ENCODE peak calls at places on chromosomes 16 and 17, in six cellular contexts. One of them, this sample, is unnamed.
A peak's percentile ranks its signal among the peaks of the same experiment; 100 is the strongest.

GRCh38 chr16:6645758-6646423 is 686.8 kb upstream of the RBFOX1 start:
- DNase-seq in HepG2: no peak
- DNase-seq in GM12865: no peak
- DNase-seq in lung: no peak
- DNase-seq in adrenal gland: no peak
- DNase-seq in Panc1: no peak
- DNase-seq in this sample: no peak

GRCh38 chr16:89199241-89200123 is 855 bp downstream of the SLC22A31 start:
- DNase-seq in adrenal gland: no peak
- DNase-seq in HepG2: no peak
- DNase-seq in GM12865: no peak
- DNase-seq in lung: no peak
- DNase-seq in Panc1: no peak
- DNase-seq in this sample: no peak

GRCh38 chr17:30113213-30113612 is 3.4 kb upstream of the NSRP1 start:
- DNase-seq in adrenal gland: no peak
- DNase-seq in Panc1: no peak
- DNase-seq in lung: no peak
- DNase-seq in GM12865: peak; percentile 72
- DNase-seq in HepG2: peak; percentile 13
- DNase-seq in this sample: no peak

GRCh38 chr17:10081571-10082169 is 116.7 kb downstream of the GAS7 start:
- DNase-seq in Panc1: no peak
- DNase-seq in lung: no peak
- DNase-seq in GM12865: peak; percentile 34
- DNase-seq in adrenal gland: no peak
- DNase-seq in HepG2: no peak
- DNase-seq in this sample: no peak

GRCh38 chr17:18145811-18146210 is 37.3 kb downstream of the MYO15A start:
- DNase-seq in HepG2: no peak
- DNase-seq in Panc1: no peak
- DNase-seq in adrenal gland: no peak
- DNase-seq in GM12865: no peak
- DNase-seq in lung: no peak
- DNase-seq in this sample: no peak

GRCh38 chr16:23950898-23951297 is 115.1 kb downstream of the PRKCB start:
- DNase-seq in adrenal gland: no peak
- DNase-seq in Panc1: no peak
- DNase-seq in HepG2: no peak
- DNase-seq in GM12865: no peak
- DNase-seq in lung: no peak
- DNase-seq in this sample: no peak

GRCh38 chr17:9324864-9325263 is 250.8 kb downstream of the STX8 start:
- DNase-seq in Panc1: no peak
- DNase-seq in adrenal gland: no peak
- DNase-seq in HepG2: peak; percentile 55
- DNase-seq in GM12865: no peak
- DNase-seq in lung: no peak
- DNase-seq in this sample: no peak

GRCh38 chr16:89712476-89712805 is 8.3 kb downstream of the VPS9D1 start:
- DNase-seq in GM12865: no peak
- DNase-seq in HepG2: no peak
- DNase-seq in lung: no peak
- DNase-seq in adrenal gland: no peak
- DNase-seq in Panc1: no peak
- DNase-seq in this sample: no peak

GRCh38 chr17:67474081-67474661 is 97.1 kb downstream of the PITPNC1 start:
- DNase-seq in Panc1: no peak
- DNase-seq in GM12865: no peak
- DNase-seq in HepG2: no peak
- DNase-seq in lung: no peak
- DNase-seq in adrenal gland: peak; percentile 27
- DNase-seq in this sample: peak; percentile 62

GRCh38 chr17:68822752-68823289 is 132.4 kb downstream of the ABCA8 start:
- DNase-seq in lung: no peak
- DNase-seq in GM12865: peak; percentile 16
- DNase-seq in HepG2: no peak
- DNase-seq in Panc1: no peak
- DNase-seq in adrenal gland: no peak
- DNase-seq in this sample: no peak
- H3K4me3 ChIP-seq in lung: no peak overlapping the region
- H3K4me3 ChIP-seq in GM12865: no peak overlapping the region
- H3K4me3 ChIP-seq in HepG2: no peak overlapping the region
- H3K4me3 ChIP-seq in Panc1: no peak overlapping the region
- H3K4me3 ChIP-seq in adrenal gland: no peak overlapping the region
- H3K4me3 ChIP-seq in this sample: no peak overlapping the region

GRCh38 chr16:53492499-53492898 is 10.5 kb downstream of the AKTIP start:
- DNase-seq in Panc1: no peak
- DNase-seq in GM12865: no peak
- DNase-seq in adrenal gland: no peak
- DNase-seq in HepG2: no peak
- DNase-seq in lung: no peak
- DNase-seq in this sample: no peak

GRCh38 chr16:53489754-53490153 is 13.3 kb downstream of the AKTIP start:
- DNase-seq in adrenal gland: no peak
- DNase-seq in lung: no peak
- DNase-seq in Panc1: no peak
- DNase-seq in HepG2: no peak
- DNase-seq in GM12865: no peak
- DNase-seq in this sample: no peak

GRCh38 chr16:53498984-53499383 is 4.0 kb downstream of the AKTIP start:
- DNase-seq in Panc1: no peak
- DNase-seq in GM12865: no peak
- DNase-seq in adrenal gland: no peak
- DNase-seq in HepG2: no peak
- DNase-seq in lung: no peak
- DNase-seq in this sample: no peak

DNA sequence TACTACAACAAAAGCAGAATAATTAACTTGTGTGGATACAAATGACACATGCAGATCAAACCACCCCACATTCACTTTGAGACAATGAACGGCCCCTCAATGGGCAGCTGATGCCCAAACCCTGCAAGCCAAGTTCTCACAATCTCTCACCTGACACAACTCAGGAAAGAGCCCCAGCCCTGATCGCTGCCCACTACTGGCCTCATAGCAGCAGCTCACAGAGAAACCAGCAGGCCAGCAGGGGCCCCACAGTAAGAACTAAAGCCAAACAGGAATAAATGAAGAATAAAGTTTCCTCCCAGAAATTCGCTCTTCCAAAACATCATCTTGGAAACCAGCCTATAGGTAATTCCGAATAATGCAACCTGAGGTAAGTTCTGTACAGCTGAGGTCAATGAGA is 7.7 kb downstream of the AKTIP start:
- DNase-seq in lung: no peak
- DNase-seq in Panc1: no peak
- DNase-seq in HepG2: no peak
- DNase-seq in adrenal gland: no peak
- DNase-seq in GM12865: no peak
- DNase-seq in this sample: no peak
- TF ChIP-seq CTCF in lung: no peak
- TF ChIP-seq CTCF in Panc1: peak; percentile 15
- TF ChIP-seq CTCF in HepG2: no peak
- TF ChIP-seq CTCF in adrenal gland: no peak
- TF ChIP-seq CTCF in GM12865: no peak
- TF ChIP-seq CTCF in this sample: no peak

DNA sequence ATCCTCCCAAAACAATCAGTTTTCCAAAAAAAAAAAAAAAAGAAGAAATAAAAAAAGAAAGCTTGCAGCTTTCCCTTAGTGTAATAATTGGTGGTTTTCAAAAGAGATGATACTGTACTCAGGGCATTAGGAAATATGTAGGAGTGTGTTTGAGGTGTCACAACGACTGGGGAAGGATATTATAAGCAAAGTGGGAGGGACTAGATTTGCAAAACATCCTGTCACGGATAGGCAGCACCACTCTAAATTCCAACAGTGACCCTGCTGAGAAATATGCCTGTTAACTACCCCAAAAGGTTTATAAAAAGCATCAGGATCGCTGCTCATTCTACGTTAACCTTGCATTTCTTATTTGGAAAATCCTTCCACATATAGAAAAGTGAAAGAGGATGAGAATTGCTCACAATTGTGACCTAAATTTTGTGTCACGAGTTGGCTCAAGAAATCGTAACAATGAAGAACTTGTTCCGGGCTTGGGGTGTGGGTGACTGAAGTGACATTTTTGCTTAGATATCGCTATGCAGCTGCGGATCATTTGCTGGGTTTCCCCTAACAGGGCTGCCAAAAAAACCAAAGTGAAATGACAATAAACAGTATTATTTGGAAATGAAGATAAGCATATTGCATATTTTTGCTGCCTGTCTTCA is 51.6 kb downstream of the N4BP1 start:
- DNase-seq in lung: no peak
- DNase-seq in HepG2: no peak
- DNase-seq in adrenal gland: no peak
- DNase-seq in Panc1: no peak
- DNase-seq in GM12865: no peak
- DNase-seq in this sample: no peak
- H3K4me3 ChIP-seq in lung: no peak overlapping the region
- H3K4me3 ChIP-seq in HepG2: no peak overlapping the region
- H3K4me3 ChIP-seq in adrenal gland: no peak overlapping the region
- H3K4me3 ChIP-seq in Panc1: no peak overlapping the region
- H3K4me3 ChIP-seq in GM12865: no peak overlapping the region
- H3K4me3 ChIP-seq in this sample: peak overlapping the region; percentile 41

GRCh38 chr16:79329967-79330366 is 270.6 kb downstream of the MAF start:
- DNase-seq in GM12865: no peak
- DNase-seq in HepG2: no peak
- DNase-seq in lung: no peak
- DNase-seq in Panc1: no peak
- DNase-seq in adrenal gland: no peak
- DNase-seq in this sample: no peak

GRCh38 chr16:79327836-79328235 is 272.7 kb downstream of the MAF start:
- DNase-seq in HepG2: no peak
- DNase-seq in adrenal gland: no peak
- DNase-seq in lung: no peak
- DNase-seq in Panc1: no peak
- DNase-seq in GM12865: no peak
- DNase-seq in this sample: no peak

GRCh38 chr16:79329163-79329521 is 271.4 kb downstream of the MAF start:
- DNase-seq in GM12865: no peak
- DNase-seq in adrenal gland: no peak
- DNase-seq in Panc1: no peak
- DNase-seq in HepG2: no peak
- DNase-seq in lung: no peak
- DNase-seq in this sample: no peak

GRCh38 chr16:79326549-79326948 is 274.0 kb downstream of the MAF start:
- DNase-seq in GM12865: no peak
- DNase-seq in Panc1: no peak
- DNase-seq in HepG2: no peak
- DNase-seq in adrenal gland: no peak
- DNase-seq in lung: no peak
- DNase-seq in this sample: no peak

GRCh38 chr16:79328327-79329162 is 272.0 kb downstream of the MAF start:
- DNase-seq in HepG2: no peak
- DNase-seq in GM12865: no peak
- DNase-seq in Panc1: no peak
- DNase-seq in adrenal gland: peak; percentile 23
- DNase-seq in lung: no peak
- DNase-seq in this sample: no peak
- TF ChIP-seq CTCF in HepG2: no peak
- TF ChIP-seq CTCF in GM12865: no peak
- TF ChIP-seq CTCF in Panc1: no peak
- TF ChIP-seq CTCF in adrenal gland: no peak
- TF ChIP-seq CTCF in lung: no peak
- TF ChIP-seq CTCF in this sample: no peak